ENCODE peak calls at places on chromosomes 16 and 17, in five cellular contexts. J is dorsolateral prefrontal cortex, B is tibial artery, D is keratinocyte, U is heart right ventricle. Y is an unnamed sample.

GRCh38 chr16:4461250-4462085 is 13.0 kb downstream of the NMRAL1 start:
- DNase-seq in J (no peak), B (no peak), D (no peak), U (no peak), Y (no peak)

GRCh38 chr17:49971848-49972485 is 3.0 kb downstream of the DLX4 start:
- DNase-seq in J (no peak), B (no peak), D (no peak), U (no peak), Y (no peak)

GRCh38 chr16:78045865-78046581 is 23.7 kb downstream of the CLEC3A start:
- DNase-seq in J (peak; percentile 36), B (peak; percentile 70), D (no peak), U (peak; percentile 71), Y (no peak)

GRCh38 chr17:81551458-81552243 is 502 bp downstream of the FAAP100 start:
- DNase-seq in J (no peak), B (peak; percentile 72), D (no peak), U (peak; percentile 27), Y (no peak)

GRCh38 chr16:69711115-69711740 is 15.1 kb downstream of the NQO1 start:
- DNase-seq in J (peak; percentile 42), B (peak; percentile 60), D (peak; percentile 84), U (no peak), Y (no peak)

GRCh38 chr17:9195961-9196668 is 174.8 kb downstream of the NTN1 start:
- DNase-seq in J (no peak), B (no peak), D (no peak), U (no peak), Y (no peak)

GRCh38 chr16:64964126-64964540 is 157.7 kb downstream of the CDH11 start:
- DNase-seq in J (no peak), B (no peak), D (no peak), U (no peak), Y (no peak)

GRCh38 chr17:73759324-73760185 is 115.3 kb upstream of the SDK2 start:
- DNase-seq in J (no peak), B (no peak), D (no peak), U (no peak), Y (no peak)

GRCh38 chr16:73434621-73435020 is 386.7 kb upstream of the ZFHX3 start:
- DNase-seq in J (no peak), B (no peak), D (no peak), U (no peak), Y (no peak)

GRCh38 chr17:1830288-1830687 is 483 bp downstream of the RPA1 start:
- DNase-seq in J (no peak), B (no peak), D (no peak), U (no peak), Y (no peak)

DNA sequence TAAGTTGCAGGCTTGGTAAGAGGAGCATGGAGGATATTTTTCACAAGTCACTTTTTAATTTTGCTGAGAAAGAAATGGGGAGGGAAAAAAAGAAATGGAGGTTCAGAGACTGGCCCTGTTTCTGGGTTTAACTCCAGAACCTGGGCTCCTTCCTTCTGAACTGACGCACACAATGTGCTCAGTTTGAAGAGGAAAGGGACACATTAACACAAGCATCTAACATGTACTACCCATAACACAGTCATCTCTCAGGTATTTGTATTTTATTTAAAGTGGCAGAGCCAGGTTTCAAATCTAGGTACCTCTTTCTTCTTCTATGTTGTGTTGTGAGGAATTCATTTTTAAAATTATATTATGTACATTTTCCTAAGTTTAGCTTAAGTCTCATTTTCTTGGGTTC is 5.3 kb upstream of the TMEM100 start:
- DNase-seq in J (no peak), B (no peak), D (no peak), U (no peak), Y (no peak)
- H3K27ac ChIP-seq in J (no peak overlapping the region), B (no peak overlapping the region), D (peak overlapping the region; percentile 34), U (no peak overlapping the region), Y (no peak overlapping the region)

DNA sequence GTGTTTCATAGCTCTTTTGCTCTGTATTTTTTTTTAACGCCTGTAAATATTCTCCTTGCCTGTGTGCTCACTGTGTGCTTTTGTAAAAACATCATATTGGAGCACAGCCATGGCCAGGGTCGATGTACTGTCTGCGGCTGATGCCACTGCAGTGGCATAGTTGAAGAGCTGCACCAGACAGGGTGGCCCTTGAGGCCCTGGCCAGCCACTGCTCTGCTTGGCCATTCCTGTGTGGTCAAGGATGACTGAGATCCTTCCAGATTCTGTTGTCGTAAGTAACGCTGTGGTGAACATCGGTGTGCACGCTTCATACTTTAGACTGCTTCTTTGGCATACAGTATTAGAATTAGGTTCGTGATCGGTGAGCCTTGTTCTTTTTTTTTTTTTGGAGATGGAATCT is 14.6 kb downstream of the CRAMP1 start:
- DNase-seq in J (no peak), B (no peak), D (no peak), U (no peak), Y (no peak)
- H3K27ac ChIP-seq in J (no peak overlapping the region), B (no peak overlapping the region), D (no peak overlapping the region), U (no peak overlapping the region), Y (no peak overlapping the region)

GRCh38 chr17:68611353-68612227 is 10.4 kb upstream of the FAM20A start:
- DNase-seq in J (no peak), B (no peak), D (no peak), U (no peak), Y (no peak)
- H3K27ac ChIP-seq in J (no peak overlapping the region), B (no peak overlapping the region), D (no peak overlapping the region), U (no peak overlapping the region), Y (no peak overlapping the region)

DNA sequence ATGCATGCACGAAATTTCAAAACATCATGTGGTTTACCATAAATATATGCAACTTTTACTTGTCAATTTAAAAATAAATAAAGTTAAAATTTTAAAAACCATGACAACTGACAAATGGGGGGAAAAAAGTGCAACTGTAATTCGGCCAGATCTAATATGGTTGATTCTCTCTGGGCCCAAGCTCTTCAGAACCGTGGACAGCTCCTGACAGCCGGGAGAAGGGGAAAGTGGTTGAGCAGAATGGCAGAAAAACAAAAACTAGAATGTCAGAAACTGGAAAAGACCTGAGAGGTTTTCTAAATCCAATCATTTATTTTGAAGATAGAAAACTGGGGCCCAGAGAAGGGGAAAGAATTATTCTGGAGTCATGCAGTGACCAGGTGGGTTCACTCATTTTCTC is 126.6 kb downstream of the TMEM132E start:
- DNase-seq in J (no peak), B (no peak), D (no peak), U (peak; percentile 13), Y (no peak)
- H3K27ac ChIP-seq in J (no peak overlapping the region), B (no peak overlapping the region), D (no peak overlapping the region), U (no peak overlapping the region), Y (no peak overlapping the region)

GRCh38 chr16:31386157-31386984 is 6.8 kb upstream of the ITGAD start:
- DNase-seq in J (no peak), B (no peak), D (no peak), U (no peak), Y (no peak)
- H3K27ac ChIP-seq in J (no peak overlapping the region), B (no peak overlapping the region), D (no peak overlapping the region), U (no peak overlapping the region), Y (no peak overlapping the region)

DNA sequence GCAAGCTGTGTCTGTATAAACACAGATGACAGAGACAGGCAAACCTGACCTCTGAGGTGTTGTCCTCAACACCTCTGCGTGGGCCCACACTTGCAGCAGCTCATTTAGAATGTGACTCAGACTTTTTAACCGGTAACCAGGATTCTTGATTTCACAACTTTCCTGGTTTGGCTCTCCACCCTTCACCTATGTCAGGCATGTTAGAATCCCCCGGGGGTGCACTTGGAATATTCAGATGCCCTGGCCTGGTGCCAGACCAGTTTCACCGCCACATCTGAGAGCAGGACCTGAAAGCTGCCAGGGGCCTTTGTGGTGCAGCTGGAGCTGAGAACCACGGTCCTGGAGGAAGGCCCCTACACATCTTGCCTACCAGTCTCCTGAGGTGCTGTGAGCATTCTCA is 4.8 kb downstream of the DHODH start:
- DNase-seq in J (no peak), B (no peak), D (peak; percentile 45), U (no peak), Y (no peak)
- H3K27ac ChIP-seq in J (no peak overlapping the region), B (no peak overlapping the region), D (peak overlapping the region; percentile 3), U (peak overlapping the region; percentile 80), Y (no peak overlapping the region)

GRCh38 chr17:77528516-77529327 is 388.0 kb downstream of the SEC14L1 start:
- DNase-seq in J (peak; percentile 66), B (peak; percentile 52), D (no peak), U (peak; percentile 42), Y (no peak)
- H3K27ac ChIP-seq in J (peak overlapping the region; percentile 91), B (no peak overlapping the region), D (no peak overlapping the region), U (no peak overlapping the region), Y (no peak overlapping the region)

GRCh38 chr16:1713933-1714332 is 7.9 kb downstream of the MAPK8IP3 start:
- DNase-seq in J (no peak), B (no peak), D (no peak), U (no peak), Y (no peak)
- H3K27ac ChIP-seq in J (no peak overlapping the region), B (no peak overlapping the region), D (no peak overlapping the region), U (no peak overlapping the region), Y (no peak overlapping the region)

GRCh38 chr16:11669380-11670146 is 1.3 kb downstream of the SNN start:
- DNase-seq in J (no peak), B (peak; percentile 89), D (no peak), U (peak; percentile 63), Y (no peak)
- H3K27ac ChIP-seq in J (peak overlapping the region; percentile 86), B (peak overlapping the region; percentile 86), D (no peak overlapping the region), U (peak overlapping the region; percentile 85), Y (peak overlapping the region; percentile 54)

DNA sequence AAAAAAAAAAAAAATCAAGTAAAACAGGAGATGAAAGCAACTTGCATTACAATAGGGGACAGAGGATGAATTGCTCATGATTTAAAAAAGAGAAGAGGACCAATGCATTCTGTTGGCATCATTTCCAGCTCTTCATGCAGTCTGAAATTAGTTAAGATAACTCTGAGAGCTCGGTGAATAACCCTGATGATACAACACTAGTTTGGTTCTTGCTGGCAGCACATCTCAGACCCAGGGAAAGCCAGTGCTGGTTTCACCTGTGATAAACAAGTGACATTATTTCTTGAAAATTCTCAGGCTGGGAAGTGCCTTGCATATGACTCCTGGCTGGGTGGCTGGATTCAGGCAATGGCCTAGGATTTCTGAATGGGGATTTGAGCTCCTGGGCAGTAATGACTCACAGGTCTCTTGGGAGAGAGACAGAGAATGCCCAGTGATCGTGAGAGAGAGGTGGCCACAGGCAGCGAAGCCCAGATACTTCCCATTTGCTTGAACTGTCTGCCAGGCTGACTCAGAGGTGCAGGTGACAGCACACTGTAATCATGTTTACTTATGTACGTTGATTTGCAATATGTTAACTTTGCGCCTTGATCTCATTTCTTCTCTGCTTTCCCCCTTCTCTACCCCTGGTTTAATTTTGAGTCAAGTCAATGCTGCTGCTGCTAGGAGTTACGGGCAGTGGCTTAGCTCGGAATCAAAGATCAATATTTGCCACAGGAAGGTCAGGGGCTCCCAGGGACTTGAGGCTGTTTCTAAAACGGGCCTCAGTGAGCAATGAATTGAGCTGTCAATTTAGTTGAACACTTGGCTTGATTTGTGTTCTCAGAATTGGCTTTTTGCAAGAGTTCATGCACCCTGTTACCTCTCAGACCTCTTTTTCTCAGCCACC is 27.1 kb downstream of the ARSG start:
- DNase-seq in J (no peak), B (no peak), D (no peak), U (no peak), Y (no peak)
- H3K27ac ChIP-seq in J (no peak overlapping the region), B (no peak overlapping the region), D (no peak overlapping the region), U (no peak overlapping the region), Y (no peak overlapping the region)

Y was measured in effector memory CD4-positive, alpha-beta T cell.